ENCODE peak calls at places on chromosomes 16 and 17, in four cellular contexts. L, J, A and X are unnamed samples.

GRCh38 chr17:78474631-78475146 is 96.2 kb downstream of the PGS1 start:
- DNase-seq in J (no peak), L (no peak), A (no peak), X (no peak)

GRCh38 chr16:307691-308312 is 24.8 kb downstream of the PDIA2 start:
- DNase-seq in L (no peak), A (no peak), J (no peak), X (no peak)

GRCh38 chr16:30533146-30533522 is 1.5 kb downstream of the ZNF747 start:
- DNase-seq in L (no peak), J (no peak), A (no peak), X (no peak)

GRCh38 chr16:87416826-87417471 is 24.8 kb downstream of the MAP1LC3B start:
- DNase-seq in J (no peak), A (peak; percentile 29), L (no peak), X (no peak)

GRCh38 chr17:38885728-38886642 is 16.1 kb downstream of the LASP1 start:
- DNase-seq in L (no peak), J (no peak), A (no peak), X (no peak)

GRCh38 chr17:19796457-19796856 is 48.4 kb upstream of the ALDH3A1 start:
- DNase-seq in J (no peak), L (no peak), A (no peak), X (no peak)

GRCh38 chr17:57552114-57552601 is 192.9 kb downstream of the CCDC182 start:
- DNase-seq in A (no peak), J (peak; percentile 81), L (peak; percentile 66), X (peak; percentile 71)

GRCh38 chr17:2937331-2938003 is 125.9 kb downstream of the OR1D5 start:
- DNase-seq in J (no peak), A (no peak), L (no peak), X (no peak)

GRCh38 chr17:75908201-75908600 is 3.5 kb upstream of the MRPL38 start:
- DNase-seq in A (no peak), L (no peak), J (no peak), X (no peak)

GRCh38 chr17:31673076-31673475 is 186.0 kb downstream of the COPRS start:
- DNase-seq in L (no peak), J (no peak), A (no peak), X (no peak)

GRCh38 chr17:61076649-61077048 is 323.0 kb upstream of the TBX2 start:
- DNase-seq in A (peak; percentile 39), J (no peak), L (no peak), X (no peak)

GRCh38 chr16:86531193-86531550 is 20.8 kb downstream of the FOXF1 start:
- DNase-seq in J (no peak), A (no peak), L (no peak), X (no peak)

GRCh38 chr17:59093702-59094231 is 12.9 kb downstream of the TRIM37 start:
- DNase-seq in A (peak; percentile 15), L (no peak), J (no peak), X (peak; percentile 33)

GRCh38 chr16:88649924-88650748 is 717 bp downstream of the CYBA start:
- DNase-seq in J (peak; percentile 46), A (peak; percentile 43), L (peak; percentile 65), X (no peak)

GRCh38 chr17:3738562-3739295 is 15.0 kb downstream of the HASPIN start:
- DNase-seq in A (no peak), L (no peak), J (no peak), X (no peak)

GRCh38 chr17:46977348-46977747 is 1.7 kb downstream of the RPRML start:
- DNase-seq in A (peak; percentile 54), L (peak; percentile 43), J (peak; percentile 84), X (peak; percentile 71)

GRCh38 chr17:15963670-15964110 is 18.8 kb downstream of the ADORA2B start:
- DNase-seq in A (no peak), L (no peak), J (no peak), X (no peak)

GRCh38 chr17:35788504-35788998 is 6.9 kb downstream of the MMP28 start:
- DNase-seq in J (no peak), A (no peak), L (no peak), X (no peak)

GRCh38 chr17:75457047-75457654 is 716 bp downstream of the TMEM94 start:
- DNase-seq in J (peak; percentile 67), L (no peak), A (no peak), X (peak; percentile 50)

GRCh38 chr16:85645021-85645589 is 32.0 kb downstream of the GSE1 start:
- DNase-seq in A (peak; percentile 40), L (no peak), J (no peak), X (no peak)

GRCh38 chr17:35892091-35892637 is 12.0 kb upstream of the CCL5 start:
- DNase-seq in A (no peak), J (no peak), L (no peak), X (no peak)

GRCh38 chr16:51355871-51356270 is 204.8 kb upstream of the SALL1 start:
- DNase-seq in J (no peak), A (no peak), L (no peak), X (no peak)
- TF ChIP-seq ELF4 in J (no peak), A (no peak), L (no peak), X (no peak)

DNA sequence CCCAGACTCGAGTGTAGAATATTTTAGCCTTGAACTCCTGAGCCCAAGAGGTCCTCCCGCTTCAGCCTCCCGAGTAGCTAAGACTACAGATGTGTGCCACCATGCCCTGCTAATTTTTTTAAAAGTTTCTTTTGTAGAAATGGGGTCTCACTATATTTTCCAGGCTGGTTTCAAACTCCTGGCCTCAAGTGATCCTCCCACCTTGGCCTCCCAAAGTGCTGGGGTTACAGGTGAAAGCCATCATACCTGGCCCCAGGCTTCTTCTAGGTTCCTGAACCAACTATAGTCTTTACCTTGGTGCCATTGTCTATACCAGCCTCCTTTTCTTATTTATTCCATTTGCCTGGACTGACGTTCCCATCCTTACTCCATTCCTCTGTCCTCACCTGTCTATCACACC is 17.1 kb upstream of the PRKAR1A start:
- DNase-seq in A (no peak), J (no peak), L (no peak), X (no peak)
- TF ChIP-seq ELF4 in A (no peak), J (no peak), L (no peak), X (no peak)

GRCh38 chr16:82070656-82071369 is 35.8 kb downstream of the HSD17B2 start:
- DNase-seq in J (no peak), L (no peak), A (no peak), X (no peak)
- TF ChIP-seq ELF4 in J (no peak), L (no peak), A (no peak), X (no peak)

GRCh38 chr17:42819939-42820535 is 4.0 kb downstream of the BECN1 start:
- DNase-seq in A (peak; percentile 88), J (peak; percentile 84), L (peak; percentile 69), X (peak; percentile 74)

GRCh38 chr17:42818379-42818778 is 5.7 kb downstream of the BECN1 start:
- DNase-seq in L (no peak), J (no peak), A (no peak), X (no peak)

GRCh38 chr17:42821176-42821575 is 2.9 kb downstream of the BECN1 start:
- DNase-seq in J (no peak), A (no peak), L (no peak), X (no peak)

GRCh38 chr17:42814633-42815399 is 9.3 kb downstream of the BECN1 start:
- DNase-seq in J (no peak), L (no peak), A (no peak), X (no peak)

GRCh38 chr17:42817866-42818265 is 6.2 kb downstream of the BECN1 start:
- DNase-seq in L (no peak), A (no peak), J (no peak), X (no peak)
- TF ChIP-seq ELF4 in L (no peak), A (no peak), J (no peak), X (no peak)